ENCODE peak calls at places on chromosomes 1 and 21, in six cellular contexts. V is endothelial cell, J is A549, H is fibroblast of lung, K is GM20000, Y is left ventricle myocardium inferior. C is an unnamed sample.

GRCh38 chr1:84294751-84295150 is 6.8 kb upstream of the SAMD13 start:
- DNase-seq in K (no peak), V (no peak), H (no peak), Y (no peak), J (no peak), C (no peak)

GRCh38 chr1:180040034-180040433 is 85.4 kb downstream of the CEP350 start:
- DNase-seq in Y (no peak), J (no peak), K (no peak), H (peak), V (no peak), C (no peak)

GRCh38 chr1:41492341-41492848 is 7.9 kb upstream of the EDN2 start:
- DNase-seq in V (peak), H (no peak), K (peak), J (no peak), Y (peak), C (peak)

GRCh38 chr1:180500689-180501088 is 1.7 kb downstream of the ACBD6 start:
- DNase-seq in Y (no peak), K (no peak), H (no peak), J (no peak), V (no peak), C (no peak)

GRCh38 chr21:34201441-34201838 is 128.1 kb downstream of the MRPS6 start:
- DNase-seq in K (no peak), Y (no peak), V (no peak), J (no peak), H (no peak), C (no peak)

GRCh38 chr21:26127918-26128317 is 42.7 kb downstream of the APP start:
- DNase-seq in Y (no peak), H (peak), K (no peak), J (no peak), V (no peak), C (no peak)

GRCh38 chr1:7046314-7046713 is 261.1 kb downstream of the CAMTA1 start:
- DNase-seq in K (no peak), J (no peak), V (peak), Y (no peak), H (peak), C (peak)

GRCh38 chr1:42318601-42319000 is 16.4 kb downstream of the FOXJ3 start:
- DNase-seq in Y (no peak), H (no peak), V (no peak), J (no peak), K (no peak), C (no peak)

GRCh38 chr1:116128669-116129068 is 17.5 kb downstream of the MAB21L3 start:
- DNase-seq in H (no peak), J (no peak), Y (no peak), V (no peak), K (no peak), C (no peak)

GRCh38 chr1:180956028-180956640 is 43.4 kb downstream of the KIAA1614 start:
- DNase-seq in V (no peak), K (no peak), J (no peak), H (no peak), Y (no peak), C (no peak)

GRCh38 chr1:180244840-180245239 is 14.8 kb downstream of the LHX4 start:
- DNase-seq in J (no peak), H (no peak), K (no peak), V (no peak), Y (no peak), C (peak)

DNA sequence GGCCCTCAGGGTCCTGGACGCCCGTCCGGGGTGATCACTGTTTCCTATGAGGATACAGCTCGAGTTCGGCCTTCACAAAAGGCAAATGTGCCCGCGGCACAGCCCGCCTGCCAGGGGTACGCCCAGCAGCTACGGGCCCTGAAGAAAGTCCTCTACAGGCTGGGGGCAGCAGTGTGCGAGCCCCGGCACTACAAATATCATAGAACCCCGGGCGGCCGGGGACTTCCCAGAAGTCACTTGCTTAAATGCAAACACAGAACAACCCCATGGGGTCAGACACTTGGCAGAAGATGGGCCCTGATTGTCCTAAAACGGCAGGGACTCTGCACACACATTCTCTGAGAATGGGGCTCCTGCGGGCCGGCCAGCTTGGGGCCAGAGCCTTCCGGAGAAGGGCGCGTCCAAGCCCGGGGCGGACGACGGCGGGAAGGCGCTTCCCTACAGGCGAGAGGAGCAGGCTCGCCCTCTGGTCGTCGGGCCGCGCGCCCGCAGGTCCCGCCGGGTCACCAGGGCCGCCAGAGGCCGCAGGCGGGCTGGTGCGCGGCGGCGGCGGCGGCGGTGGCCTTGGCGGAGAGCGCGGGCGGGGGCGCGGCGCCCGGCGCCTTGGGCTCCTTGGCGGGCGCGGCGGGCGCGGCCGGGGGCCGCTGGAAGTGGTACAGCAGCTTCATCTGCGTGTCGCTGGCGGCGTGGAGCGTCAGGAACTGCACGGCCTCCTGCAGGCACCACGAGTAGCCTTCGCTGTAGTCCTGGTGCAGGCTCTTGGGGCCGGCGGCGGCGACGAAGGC is 905 bp downstream of the HES5 start:
- DNase-seq in Y (no peak), J (no peak), V (no peak), K (peak), H (no peak), C (no peak)
- TF ChIP-seq CTCF in Y (peak), J (no peak), V (no peak), K (peak), H (no peak), C (no peak)

GRCh38 chr1:8716238-8716637 is 101.2 kb downstream of the RERE start:
- DNase-seq in Y (no peak), J (no peak), H (no peak), K (no peak), V (no peak), C (no peak)

GRCh38 chr1:8721681-8722324 is 95.6 kb downstream of the RERE start:
- DNase-seq in Y (no peak), J (no peak), K (no peak), V (no peak), H (no peak), C (no peak)

GRCh38 chr1:8717148-8717547 is 100.3 kb downstream of the RERE start:
- DNase-seq in V (no peak), H (no peak), K (no peak), Y (no peak), J (no peak), C (no peak)

GRCh38 chr1:8720347-8720746 is 97.1 kb downstream of the RERE start:
- DNase-seq in H (no peak), J (no peak), K (no peak), Y (no peak), V (no peak), C (no peak)

GRCh38 chr1:8718878-8719361 is 98.5 kb downstream of the RERE start:
- DNase-seq in V (no peak), K (no peak), H (no peak), J (no peak), Y (no peak), C (no peak)
- TF ChIP-seq CTCF in V (no peak), K (no peak), H (peak), J (peak), Y (peak), C (no peak)

GRCh38 chr1:165532053-165532452 is 11.7 kb upstream of the LRRC52 start:
- DNase-seq in K (no peak), Y (no peak), V (no peak), J (no peak), H (no peak), C (no peak)

GRCh38 chr1:165537351-165538107 is 6.3 kb upstream of the LRRC52 start:
- DNase-seq in K (no peak), J (no peak), Y (no peak), H (no peak), V (no peak), C (no peak)

GRCh38 chr1:165536016-165536415 is 7.8 kb upstream of the LRRC52 start:
- DNase-seq in K (no peak), J (no peak), Y (no peak), V (no peak), H (no peak), C (no peak)

GRCh38 chr1:165531021-165531420 is 12.8 kb upstream of the LRRC52 start:
- DNase-seq in H (no peak), J (no peak), Y (no peak), K (no peak), V (no peak), C (no peak)

DNA sequence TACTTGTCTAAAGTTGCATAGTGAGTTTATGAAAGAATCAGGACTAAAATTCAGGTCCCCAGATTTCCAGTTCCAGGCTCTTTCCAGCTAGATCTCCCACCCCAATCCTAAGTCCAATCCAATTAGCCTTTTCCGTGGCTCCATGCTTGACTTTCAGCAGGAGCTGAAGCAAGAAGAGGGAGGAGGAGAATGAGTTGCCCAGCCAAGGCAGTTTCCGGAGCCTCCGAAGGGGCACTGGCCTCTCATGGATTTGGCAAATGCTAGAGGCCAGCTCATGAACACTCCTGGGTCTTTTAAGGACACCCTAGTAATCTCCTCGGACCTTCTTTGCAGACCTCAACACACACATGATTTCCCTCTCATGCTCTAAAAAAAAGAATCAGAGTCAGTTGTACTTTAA is 10.5 kb upstream of the LRRC52 start:
- DNase-seq in K (no peak), Y (no peak), H (no peak), J (no peak), V (no peak), C (no peak)
- TF ChIP-seq CTCF in K (no peak), Y (no peak), H (no peak), J (no peak), V (no peak), C (no peak)

GRCh38 chr1:9258629-9259028 is 24.1 kb downstream of the H6PD start:
- DNase-seq in Y (no peak), V (no peak), H (no peak), J (no peak), K (no peak), C (no peak)
- TF ChIP-seq CTCF in Y (no peak), V (no peak), H (no peak), J (no peak), K (no peak), C (no peak)

GRCh38 chr1:223717695-223718363 is 5.5 kb downstream of the CAPN2 start:
- DNase-seq in V (no peak), K (no peak), J (no peak), Y (no peak), H (no peak), C (no peak)
- TF ChIP-seq CTCF in V (no peak), K (no peak), J (no peak), Y (no peak), H (no peak), C (no peak)

GRCh38 chr1:63924600-63924999 is 150.8 kb downstream of the ROR1 start:
- DNase-seq in K (no peak), H (no peak), V (no peak), J (no peak), Y (no peak), C (no peak)
- TF ChIP-seq CTCF in K (no peak), H (no peak), V (no peak), J (no peak), Y (no peak), C (no peak)